ENCODE peak calls at places on chromosome 5, in five cellular contexts. V, D, M, C and T are unnamed samples. For H3K4me1, the result is how much of the 10 kb centered on the place peaks cover.

GRCh38 chr5:118006229-118006628 is 982.1 kb downstream of the DTWD2 start:
- DNase-seq in V (no peak), D (no peak), C (no peak), M (no peak), T (no peak)

GRCh38 chr5:2757563-2758311 is 6.3 kb upstream of the IRX2 start:
- DNase-seq in D (no peak), C (no peak), V (no peak), M (no peak), T (no peak)

GRCh38 chr5:158559643-158560042 is 540.1 kb downstream of the EBF1 start:
- DNase-seq in M (no peak), D (no peak), C (no peak), V (no peak), T (no peak)

GRCh38 chr5:169795311-169795710 is 158.2 kb downstream of the DOCK2 start:
- DNase-seq in M (no peak), C (no peak), D (no peak), V (no peak), T (no peak)

GRCh38 chr5:113266227-113266912 is 168.4 kb downstream of the TSSK1B start:
- DNase-seq in M (no peak), V (no peak), D (no peak), C (no peak), T (no peak)

GRCh38 chr5:81533629-81534480 is 139.9 kb upstream of the ACOT12 start:
- DNase-seq in M (no peak), C (no peak), V (no peak), D (no peak), T (no peak)

GRCh38 chr5:4576161-4576748 is 563.9 kb upstream of the ADAMTS16 start:
- DNase-seq in M (no peak), D (no peak), V (no peak), C (no peak), T (no peak)

GRCh38 chr5:116411101-116411571 is 163.5 kb downstream of the SEMA6A start:
- DNase-seq in V (no peak), M (no peak), D (peak), C (no peak), T (peak)

GRCh38 chr5:60261732-60262131 is 368.2 kb upstream of the PDE4D start:
- DNase-seq in V (no peak), D (no peak), C (no peak), M (no peak), T (no peak)

GRCh38 chr5:157651623-157652376 is 438 bp downstream of the SOX30 start:
- DNase-seq in V (peak), D (peak), C (peak), M (peak), T (peak)

GRCh38 chr5:50302815-50303490 is 138.1 kb downstream of the EMB start:
- DNase-seq in M (no peak), V (no peak), D (no peak), C (no peak), T (no peak)

GRCh38 chr5:66174338-66174737 is 30.2 kb downstream of the SREK1 start:
- DNase-seq in M (no peak), D (no peak), V (no peak), C (no peak), T (no peak)

GRCh38 chr5:160020969-160021368 is 12.0 kb downstream of the TTC1 start:
- DNase-seq in C (no peak), V (no peak), M (no peak), D (no peak), T (no peak)

GRCh38 chr5:33433303-33434255 is 7.2 kb upstream of the TARS1 start:
- DNase-seq in M (no peak), C (no peak), D (no peak), V (no peak), T (no peak)

GRCh38 chr5:122882836-122883235 is 37.4 kb downstream of the SNX24 start:
- DNase-seq in M (no peak), V (no peak), C (no peak), D (no peak), T (no peak)

GRCh38 chr5:57693488-57694305 is 211.1 kb upstream of the ACTBL2 start:
- DNase-seq in V (no peak), M (no peak), D (no peak), C (no peak), T (no peak)

GRCh38 chr5:174195517-174195916 is 150.0 kb downstream of the NSG2 start:
- DNase-seq in C (no peak), M (peak), V (no peak), D (no peak), T (no peak)

GRCh38 chr5:766666-767431 is 17.7 kb downstream of the ZDHHC11B start:
- DNase-seq in C (no peak), D (peak), M (no peak), V (no peak), T (no peak)

GRCh38 chr5:15320896-15321295 is 179.1 kb upstream of the FBXL7 start:
- DNase-seq in D (no peak), M (peak), V (no peak), C (no peak), T (no peak)

GRCh38 chr5:130471-131175 is 38.7 kb downstream of the PLEKHG4B start:
- DNase-seq in M (no peak), D (no peak), C (no peak), V (no peak), T (no peak)

GRCh38 chr5:118224546-118224945 is 763.8 kb downstream of the DTWD2 start:
- DNase-seq in V (no peak), M (no peak), D (no peak), C (no peak), T (no peak)

GRCh38 chr5:83253731-83254130 is 176.4 kb downstream of the XRCC4 start:
- DNase-seq in V (no peak), M (no peak), C (no peak), D (no peak), T (no peak)

GRCh38 chr5:124512236-124512635 is 234.2 kb downstream of the ZNF608 start:
- DNase-seq in D (no peak), V (peak), C (peak), M (no peak), T (no peak)

GRCh38 chr5:152412129-152412528 is 7.0 kb upstream of the NMUR2 start:
- DNase-seq in V (no peak), M (no peak), D (no peak), C (no peak), T (no peak)

GRCh38 chr5:6713274-6714181 is at the start of gene TENT4A:
- DNase-seq in M (no peak), D (peak), C (peak), V (peak), T (peak)

GRCh38 chr5:77972545-77973252 is 196.6 kb upstream of the TBCA start:
- DNase-seq in D (no peak), C (no peak), M (peak), V (no peak), T (no peak)

GRCh38 chr5:158898185-158899177 is 201.2 kb downstream of the EBF1 start:
- DNase-seq in M (no peak), V (no peak), C (no peak), D (no peak), T (no peak)

GRCh38 chr5:39470021-39470420 is 45.2 kb upstream of the DAB2 start:
- DNase-seq in D (no peak), C (no peak), M (no peak), V (no peak), T (no peak)

GRCh38 chr5:179242676-179243075 is 102.6 kb downstream of the ADAMTS2 start:
- DNase-seq in M (no peak), V (no peak), C (no peak), D (no peak), T (no peak)

GRCh38 chr5:10660135-10660534 is 96.3 kb downstream of the ANKRD33B start:
- DNase-seq in V (no peak), M (no peak), D (no peak), C (no peak), T (no peak)

GRCh38 chr5:175696139-175696854 is 38.4 kb downstream of the HRH2 start:
- DNase-seq in V (peak), M (peak), C (peak), D (no peak), T (peak)

GRCh38 chr5:111223086-111223789 is 946 bp upstream of the CAMK4 start:
- DNase-seq in V (no peak), M (no peak), D (no peak), C (no peak), T (no peak)

GRCh38 chr5:167576928-167577327 is 714.5 kb upstream of the WWC1 start:
- DNase-seq in D (no peak), M (no peak), V (no peak), C (no peak), T (no peak)

GRCh38 chr5:117454716-117455212 is 880.1 kb upstream of the SEMA6A start:
- DNase-seq in V (peak), M (peak), D (peak), C (no peak), T (peak)

GRCh38 chr5:164235176-164235914 is 729.9 kb downstream of the MAT2B start:
- DNase-seq in V (no peak), C (no peak), M (no peak), D (no peak), T (no peak)

GRCh38 chr5:7851240-7851592 is 283 bp upstream of the CFAP90 start:
- DNase-seq in M (no peak), C (no peak), V (no peak), D (no peak), T (no peak)

GRCh38 chr5:139684350-139684880 is 36.3 kb downstream of the CXXC5 start:
- DNase-seq in M (no peak), D (no peak), V (no peak), C (no peak), T (no peak)

DNA sequence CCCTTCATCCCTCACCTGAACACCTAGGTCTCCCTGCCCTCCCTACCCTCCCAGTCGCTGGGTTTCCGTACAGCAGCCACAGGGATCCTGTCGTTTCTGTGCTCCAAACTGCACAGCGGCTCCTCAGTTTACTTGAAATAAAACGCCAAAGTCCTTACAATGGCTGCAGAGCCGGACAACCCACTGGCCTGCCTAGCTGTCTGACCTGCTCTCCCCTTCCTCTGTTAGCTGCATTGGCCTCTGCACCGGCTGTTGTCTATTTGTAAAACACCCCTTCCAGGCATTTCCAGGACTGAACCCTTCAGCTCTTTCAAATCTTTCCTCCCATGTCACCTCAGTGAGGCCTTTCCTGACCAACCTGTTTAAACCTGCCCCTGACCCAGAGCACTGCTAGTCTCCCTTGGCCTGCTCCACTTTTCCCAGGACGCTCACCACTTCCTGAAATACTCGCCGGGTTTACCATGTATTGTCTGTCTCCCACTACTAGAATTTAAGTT is 9.1 kb upstream of the MGAT1 start:
- DNase-seq in V (no peak), D (peak), C (no peak), M (no peak), T (no peak)
- H3K4me1 ChIP-seq in V (under half), D (under half), C (half or more), M (under half), T (under half)

GRCh38 chr5:107072440-107072839 is 598.3 kb downstream of the EFNA5 start:
- DNase-seq in V (no peak), C (no peak), D (no peak), M (no peak), T (no peak)

GRCh38 chr5:107068782-107069181 is 602.0 kb downstream of the EFNA5 start:
- DNase-seq in C (no peak), M (no peak), V (no peak), D (no peak), T (no peak)

GRCh38 chr5:107063511-107063910 is 607.2 kb downstream of the EFNA5 start:
- DNase-seq in C (no peak), D (no peak), M (no peak), V (no peak), T (no peak)

GRCh38 chr5:107072967-107073366 is 597.8 kb downstream of the EFNA5 start:
- DNase-seq in C (no peak), V (no peak), M (no peak), D (no peak), T (no peak)

DNA sequence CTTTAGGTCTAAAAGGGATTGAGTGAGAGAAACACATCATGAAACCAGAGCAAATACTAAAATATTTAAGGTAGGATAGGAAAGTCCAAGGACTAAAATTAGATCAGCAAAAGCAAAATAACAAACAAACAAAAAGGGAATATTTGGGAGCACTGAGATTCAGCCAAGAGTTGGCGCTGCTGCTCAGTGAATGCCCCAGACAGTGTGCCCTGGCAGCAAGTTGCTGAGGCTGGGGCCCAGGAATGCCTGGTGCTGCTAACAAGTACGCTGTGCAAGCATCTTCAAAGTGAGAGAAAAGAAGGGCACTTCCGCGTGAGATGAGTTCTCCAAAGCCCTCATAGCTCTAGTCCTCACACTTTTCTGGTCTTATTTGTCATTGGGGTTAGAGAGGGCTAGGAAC is 603.3 kb downstream of the EFNA5 start:
- DNase-seq in V (no peak), M (peak), C (peak), D (no peak), T (no peak)
- H3K4me1 ChIP-seq in V (under half), M (under half), C (under half), D (under half), T (under half)

DNA sequence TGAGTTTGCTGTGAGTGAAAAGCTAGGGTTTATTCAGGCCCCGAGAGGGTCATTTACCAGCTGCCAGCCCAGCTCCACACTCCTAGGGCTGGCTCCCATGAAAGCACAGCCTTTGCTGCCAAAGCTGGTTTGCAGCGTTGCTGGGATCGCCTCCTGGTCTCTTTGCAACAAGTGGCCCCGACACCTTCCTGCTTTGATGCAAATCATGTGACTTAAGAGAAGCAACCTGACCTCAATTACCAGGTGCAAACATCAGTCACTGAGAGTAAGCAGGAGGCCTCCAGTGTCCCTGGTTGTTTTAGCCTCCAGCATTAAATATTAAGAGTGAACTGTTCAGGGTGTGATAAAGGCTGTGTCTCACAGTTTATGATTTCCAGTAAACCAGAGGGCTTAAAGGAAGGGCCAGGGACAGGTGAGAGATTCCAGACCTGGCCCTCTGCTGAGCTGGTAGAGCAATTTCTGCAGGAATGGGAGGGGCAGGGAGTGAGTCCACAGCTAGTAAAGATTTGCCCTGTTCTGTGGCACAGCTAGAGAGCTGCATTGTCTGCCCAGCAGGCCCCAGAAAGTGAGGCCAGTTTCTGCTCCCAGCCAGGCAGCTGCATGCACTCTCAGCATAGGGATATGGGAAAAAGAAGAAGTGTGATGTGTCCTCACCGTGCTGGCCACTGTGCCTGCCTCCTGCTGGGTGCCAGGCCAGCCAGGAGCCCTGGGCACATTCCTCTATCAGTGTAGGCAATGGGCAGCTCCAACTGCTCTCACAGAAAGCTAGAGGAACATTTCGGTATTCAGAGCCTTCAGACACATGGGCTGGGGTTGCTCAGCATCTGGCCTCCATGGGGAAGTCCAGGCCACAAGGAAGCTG is 58.0 kb downstream of the SLC22A5 start:
- DNase-seq in M (no peak), V (peak), C (peak), D (no peak), T (no peak)
- H3K4me1 ChIP-seq in M (under half), V (half or more), C (half or more), D (under half), T (under half)

DNA sequence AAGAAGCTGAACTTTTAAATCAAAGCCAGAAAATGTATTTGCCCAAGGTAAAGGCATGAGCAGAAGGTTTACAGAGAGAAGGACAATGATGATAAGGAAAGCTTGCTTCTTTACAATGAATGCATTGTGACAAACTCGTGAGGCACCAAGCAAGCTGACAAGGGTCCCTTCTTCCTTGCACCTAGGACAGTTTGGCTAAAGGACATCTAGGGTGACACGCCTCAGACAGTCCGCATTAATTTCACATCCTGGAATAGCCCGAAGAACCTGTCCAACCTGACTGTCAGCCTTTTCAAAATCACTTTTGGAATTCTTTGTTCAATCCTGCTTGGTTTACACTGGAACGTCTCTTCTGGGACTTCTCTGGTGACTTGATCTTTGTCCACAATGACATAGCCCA is 146.4 kb upstream of the MAP3K1 start:
- DNase-seq in D (no peak), V (no peak), C (no peak), M (no peak), T (no peak)
- H3K4me1 ChIP-seq in D (under half), V (under half), C (under half), M (under half), T (under half)

GRCh38 chr5:141808857-141809256 is 69.4 kb downstream of the PCDH1 start:
- DNase-seq in C (no peak), M (no peak), D (no peak), V (no peak), T (no peak)

GRCh38 chr5:141806626-141807025 is 71.6 kb downstream of the PCDH1 start:
- DNase-seq in V (no peak), C (no peak), M (no peak), D (no peak), T (no peak)

GRCh38 chr5:141805874-141806273 is 72.3 kb downstream of the PCDH1 start:
- DNase-seq in V (no peak), M (no peak), D (no peak), C (peak), T (peak)

GRCh38 chr5:141809697-141810096 is 68.5 kb downstream of the PCDH1 start:
- DNase-seq in D (no peak), V (no peak), M (no peak), C (no peak), T (no peak)

DNA sequence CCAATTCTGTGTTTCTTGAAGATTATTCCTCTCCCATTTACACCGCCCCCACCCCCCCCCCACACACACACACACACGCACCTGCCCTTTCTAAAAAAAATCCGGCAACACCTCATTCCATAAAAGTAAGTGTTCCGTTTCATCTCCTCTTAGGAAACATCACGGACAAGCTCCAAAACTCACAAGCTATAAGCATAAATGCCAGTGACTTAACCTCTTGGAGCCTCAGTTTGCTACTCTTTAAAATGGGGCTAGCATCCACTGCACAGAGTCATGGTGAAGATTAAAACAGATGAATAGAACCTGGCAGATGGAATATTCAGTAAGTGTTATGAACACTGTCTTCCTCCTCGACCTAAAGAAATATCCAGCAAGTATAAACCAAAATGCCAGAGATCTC is 70.5 kb downstream of the PCDH1 start:
- DNase-seq in V (no peak), C (no peak), M (no peak), D (no peak), T (no peak)
- H3K4me1 ChIP-seq in V (under half), C (half or more), M (half or more), D (under half), T (under half)

GRCh38 chr5:150500328-150500841 is 7.5 kb upstream of the NDST1 start:
- DNase-seq in C (peak), V (peak), M (no peak), D (no peak), T (no peak)

GRCh38 chr5:150498501-150498900 is 9.4 kb upstream of the NDST1 start:
- DNase-seq in C (no peak), V (no peak), M (peak), D (no peak), T (no peak)

GRCh38 chr5:150497989-150498317 is 10.0 kb upstream of the NDST1 start:
- DNase-seq in M (no peak), V (peak), C (no peak), D (no peak), T (no peak)

GRCh38 chr5:150499437-150499956 is 8.4 kb upstream of the NDST1 start:
- DNase-seq in V (no peak), C (no peak), M (peak), D (no peak), T (no peak)

GRCh38 chr5:150498971-150499370 is 9.0 kb upstream of the NDST1 start:
- DNase-seq in D (no peak), M (no peak), V (no peak), C (no peak), T (no peak)
- H3K4me1 ChIP-seq in D (half or more), M (half or more), V (half or more), C (half or more), T (under half)

GRCh38 chr5:181246276-181247050 is 2.8 kb upstream of the RACK1 start:
- DNase-seq in D (peak), V (peak), C (peak), M (peak), T (peak)
- H3K4me1 ChIP-seq in D (under half), V (half or more), C (half or more), M (under half), T (under half)

GRCh38 chr5:73640861-73641320 is 14.9 kb downstream of the ARHGEF28 start:
- DNase-seq in M (no peak), C (no peak), D (no peak), V (no peak), T (no peak)
- H3K4me1 ChIP-seq in M (under half), C (under half), D (under half), V (under half), T (under half)